ENCODE peak calls at places on chromosomes 3 and 15, in eight cellular contexts. M, K, H, N, V, X, W and F are unnamed samples.

GRCh38 chr3:14544282-14545250 is 4.4 kb upstream of the GRIP2 start:
- DNase-seq in N (no peak), W (no peak), K (no peak), V (no peak), H (no peak), M (no peak), X (no peak), F (no peak)

GRCh38 chr3:169610888-169611291 is 52.6 kb downstream of the MECOM start:
- DNase-seq in N (no peak), W (no peak), V (no peak), K (no peak), X (no peak), M (no peak), H (no peak), F (no peak)

GRCh38 chr3:155135003-155135402 is 54.9 kb downstream of the MME start:
- DNase-seq in K (no peak), W (no peak), X (no peak), V (no peak), N (no peak), H (no peak), M (no peak), F (no peak)

GRCh38 chr3:86991840-86992430 is 986 bp upstream of the VGLL3 start:
- DNase-seq in X (no peak), H (no peak), V (no peak), N (no peak), M (no peak), W (peak), K (no peak), F (no peak)

GRCh38 chr3:197749315-197749600 is 425 bp upstream of the FYTTD1 start:
- DNase-seq in N (peak), V (peak), X (peak), M (peak), K (no peak), H (peak), W (peak), F (no peak)

GRCh38 chr3:161264771-161265343 is 43.7 kb downstream of the NMD3 start:
- DNase-seq in H (no peak), V (no peak), X (no peak), K (no peak), M (no peak), N (no peak), W (peak), F (no peak)

GRCh38 chr3:115814778-115815380 is 191.6 kb downstream of the GAP43 start:
- DNase-seq in N (peak), H (peak), K (peak), V (peak), W (peak), X (peak), M (no peak), F (peak)

GRCh38 chr3:87350367-87351199 is 74.2 kb upstream of the POU1F1 start:
- DNase-seq in W (peak), X (peak), M (no peak), H (no peak), K (no peak), V (no peak), N (peak), F (no peak)

GRCh38 chr3:128322030-128323022 is 144.4 kb downstream of the DNAJB8 start:
- DNase-seq in M (no peak), X (peak), K (peak), W (peak), H (peak), N (peak), V (peak), F (peak)

GRCh38 chr15:70382009-70382749 is 284.5 kb upstream of the TLE3 start:
- DNase-seq in M (no peak), W (no peak), K (no peak), X (no peak), V (no peak), N (no peak), H (no peak), F (peak)

GRCh38 chr3:103873024-103873423 is 1438.2 kb downstream of the ZPLD1 start:
- DNase-seq in M (no peak), K (no peak), H (no peak), N (no peak), V (no peak), X (no peak), W (no peak), F (no peak)

GRCh38 chr3:111758642-111759041 is 100.4 kb upstream of the PHLDB2 start:
- DNase-seq in X (no peak), V (no peak), H (no peak), N (no peak), K (no peak), M (no peak), W (peak), F (no peak)